ENCODE peak calls at places on chromosomes 12 and 14, in six cellular contexts. One of them, this sample, is unnamed.

GRCh38 chr12:65275627-65276026 is 2.9 kb upstream of the MSRB3 start:
- DNase-seq in uterus: no peak
- DNase-seq in pancreas: no peak
- DNase-seq in effector memory CD4-positive, alpha-beta T cell: no peak
- DNase-seq in aorta: no peak
- DNase-seq in CD8-positive, alpha-beta T cell: no peak
- DNase-seq in this sample: no peak

GRCh38 chr12:119444462-119445044 is 110.0 kb downstream of the CCDC60 start:
- DNase-seq in CD8-positive, alpha-beta T cell: peak; percentile 4
- DNase-seq in pancreas: no peak
- DNase-seq in uterus: peak; percentile 13
- DNase-seq in aorta: no peak
- DNase-seq in effector memory CD4-positive, alpha-beta T cell: no peak
- DNase-seq in this sample: peak; percentile 65

GRCh38 chr12:96190403-96191170 is 3.6 kb upstream of the ELK3 start:
- DNase-seq in uterus: no peak
- DNase-seq in effector memory CD4-positive, alpha-beta T cell: no peak
- DNase-seq in aorta: no peak
- DNase-seq in CD8-positive, alpha-beta T cell: no peak
- DNase-seq in pancreas: no peak
- DNase-seq in this sample: no peak

GRCh38 chr12:30980886-30981662 is 54.5 kb downstream of the TSPAN11 start:
- DNase-seq in aorta: no peak
- DNase-seq in uterus: no peak
- DNase-seq in pancreas: peak; percentile 41
- DNase-seq in effector memory CD4-positive, alpha-beta T cell: no peak
- DNase-seq in CD8-positive, alpha-beta T cell: no peak
- DNase-seq in this sample: no peak

GRCh38 chr12:73452672-73453469 is 1084.8 kb upstream of the ATXN7L3B start:
- DNase-seq in uterus: no peak
- DNase-seq in CD8-positive, alpha-beta T cell: no peak
- DNase-seq in effector memory CD4-positive, alpha-beta T cell: no peak
- DNase-seq in aorta: no peak
- DNase-seq in pancreas: no peak
- DNase-seq in this sample: no peak

GRCh38 chr12:9843416-9843815 is 16.1 kb downstream of the KLRF1 start:
- DNase-seq in uterus: no peak
- DNase-seq in effector memory CD4-positive, alpha-beta T cell: no peak
- DNase-seq in aorta: no peak
- DNase-seq in pancreas: no peak
- DNase-seq in CD8-positive, alpha-beta T cell: no peak
- DNase-seq in this sample: no peak

GRCh38 chr14:35858521-35859209 is 32.5 kb downstream of the BRMS1L start:
- DNase-seq in aorta: no peak
- DNase-seq in effector memory CD4-positive, alpha-beta T cell: no peak
- DNase-seq in CD8-positive, alpha-beta T cell: no peak
- DNase-seq in uterus: no peak
- DNase-seq in pancreas: no peak
- DNase-seq in this sample: no peak

GRCh38 chr14:26984318-26985177 is 386.7 kb upstream of the NOVA1 start:
- DNase-seq in aorta: no peak
- DNase-seq in effector memory CD4-positive, alpha-beta T cell: no peak
- DNase-seq in CD8-positive, alpha-beta T cell: no peak
- DNase-seq in uterus: peak; percentile 64
- DNase-seq in pancreas: no peak
- DNase-seq in this sample: peak; percentile 81

GRCh38 chr14:69712217-69712565 is 54.8 kb upstream of the SRSF5 start:
- DNase-seq in CD8-positive, alpha-beta T cell: no peak
- DNase-seq in effector memory CD4-positive, alpha-beta T cell: no peak
- DNase-seq in uterus: no peak
- DNase-seq in pancreas: no peak
- DNase-seq in aorta: no peak
- DNase-seq in this sample: no peak

DNA sequence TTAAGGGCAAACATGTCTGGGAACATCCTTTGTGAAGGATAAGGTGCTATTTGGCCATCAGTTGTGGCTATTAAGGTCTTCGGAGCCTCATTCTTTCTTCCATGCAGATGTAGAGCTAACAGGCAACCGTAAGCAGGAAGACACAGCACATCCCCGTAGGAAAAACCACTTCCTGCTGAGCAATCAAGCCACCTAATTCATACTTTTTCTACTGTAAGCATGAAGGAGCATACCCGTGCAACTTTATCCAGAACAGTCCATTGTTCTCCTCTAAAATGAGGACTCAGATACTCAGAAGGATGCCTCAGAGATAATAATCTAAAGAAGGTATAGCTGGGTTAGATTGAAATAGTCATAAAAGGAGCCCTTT is 232.0 kb downstream of the PPM1H start:
- DNase-seq in effector memory CD4-positive, alpha-beta T cell: no peak
- DNase-seq in uterus: no peak
- DNase-seq in CD8-positive, alpha-beta T cell: no peak
- DNase-seq in aorta: no peak
- DNase-seq in pancreas: no peak
- DNase-seq in this sample: no peak
- H3K4me3 ChIP-seq in effector memory CD4-positive, alpha-beta T cell: no peak overlapping the region
- H3K4me3 ChIP-seq in uterus: no peak overlapping the region
- H3K4me3 ChIP-seq in CD8-positive, alpha-beta T cell: no peak overlapping the region
- H3K4me3 ChIP-seq in aorta: no peak overlapping the region
- H3K4me3 ChIP-seq in pancreas: no peak overlapping the region
- H3K4me3 ChIP-seq in this sample: no peak overlapping the region

GRCh38 chr12:111408116-111408440 is 2.4 kb downstream of the SH2B3 start:
- DNase-seq in pancreas: no peak
- DNase-seq in CD8-positive, alpha-beta T cell: no peak
- DNase-seq in effector memory CD4-positive, alpha-beta T cell: no peak
- DNase-seq in uterus: no peak
- DNase-seq in aorta: no peak
- DNase-seq in this sample: no peak
- H3K4me1 ChIP-seq in pancreas: peaks cover 4% of the 10 kb centered on the region
- H3K4me1 ChIP-seq in CD8-positive, alpha-beta T cell: peaks cover 81% of the 10 kb centered on the region
- H3K4me1 ChIP-seq in effector memory CD4-positive, alpha-beta T cell: peaks cover 83% of the 10 kb centered on the region
- H3K4me1 ChIP-seq in uterus: peaks cover 20% of the 10 kb centered on the region
- H3K4me1 ChIP-seq in aorta: no peaks in the 10 kb centered on the region
- H3K4me1 ChIP-seq in this sample: peaks cover 11% of the 10 kb centered on the region

GRCh38 chr14:75335588-75335987 is 57.0 kb downstream of the FOS start:
- DNase-seq in effector memory CD4-positive, alpha-beta T cell: no peak
- DNase-seq in CD8-positive, alpha-beta T cell: no peak
- DNase-seq in uterus: no peak
- DNase-seq in pancreas: no peak
- DNase-seq in aorta: no peak
- DNase-seq in this sample: no peak

GRCh38 chr14:75328575-75328974 is 49.9 kb downstream of the FOS start:
- DNase-seq in CD8-positive, alpha-beta T cell: no peak
- DNase-seq in uterus: no peak
- DNase-seq in pancreas: no peak
- DNase-seq in effector memory CD4-positive, alpha-beta T cell: no peak
- DNase-seq in aorta: no peak
- DNase-seq in this sample: no peak

GRCh38 chr14:75339059-75339458 is 60.4 kb downstream of the FOS start:
- DNase-seq in aorta: no peak
- DNase-seq in uterus: no peak
- DNase-seq in pancreas: no peak
- DNase-seq in effector memory CD4-positive, alpha-beta T cell: no peak
- DNase-seq in CD8-positive, alpha-beta T cell: no peak
- DNase-seq in this sample: no peak

GRCh38 chr14:75334191-75335051 is 55.8 kb downstream of the FOS start:
- DNase-seq in uterus: no peak
- DNase-seq in aorta: no peak
- DNase-seq in effector memory CD4-positive, alpha-beta T cell: peak; percentile 43
- DNase-seq in pancreas: no peak
- DNase-seq in CD8-positive, alpha-beta T cell: peak; percentile 47
- DNase-seq in this sample: no peak

DNA sequence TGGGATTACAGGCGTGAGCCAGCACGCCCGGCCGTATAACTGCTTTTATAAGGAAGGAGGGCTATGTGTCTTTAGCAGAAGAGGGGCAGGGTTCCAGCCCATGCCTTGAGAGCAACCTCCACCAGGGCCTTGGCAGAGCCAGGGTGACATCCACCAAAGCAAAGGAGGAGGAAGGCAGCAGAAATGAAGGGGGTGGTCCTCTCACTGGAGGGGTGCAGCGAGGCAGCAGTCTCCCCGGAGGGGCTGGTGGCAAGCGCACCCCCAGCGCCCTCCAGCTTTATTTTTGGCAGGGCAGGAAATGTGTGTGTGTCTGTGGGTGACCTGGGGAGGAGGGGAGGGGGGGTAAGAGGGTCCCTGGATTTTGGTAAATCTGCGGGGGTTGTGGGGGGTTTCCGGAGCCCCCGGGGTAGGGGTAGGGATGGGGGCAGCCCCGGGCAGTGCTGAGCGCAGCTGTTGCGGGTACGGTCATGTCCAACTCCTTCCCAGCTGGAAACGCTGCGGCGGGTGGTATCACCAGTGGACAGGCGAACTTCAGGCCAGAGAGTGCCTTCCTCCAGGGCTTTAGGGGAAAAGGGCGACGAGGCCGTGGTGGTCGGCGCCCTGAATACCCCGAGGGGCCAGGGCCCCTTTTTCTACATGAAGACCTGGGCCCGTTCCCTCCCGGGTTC is 55.0 kb downstream of the FOS start:
- DNase-seq in effector memory CD4-positive, alpha-beta T cell: no peak
- DNase-seq in aorta: no peak
- DNase-seq in uterus: no peak
- DNase-seq in CD8-positive, alpha-beta T cell: peak; percentile 1
- DNase-seq in pancreas: peak; percentile 43
- DNase-seq in this sample: no peak
- H3K4me3 ChIP-seq in effector memory CD4-positive, alpha-beta T cell: peak overlapping the region; percentile 50
- H3K4me3 ChIP-seq in aorta: no peak overlapping the region
- H3K4me3 ChIP-seq in uterus: no peak overlapping the region
- H3K4me3 ChIP-seq in CD8-positive, alpha-beta T cell: peak overlapping the region; percentile 65
- H3K4me3 ChIP-seq in pancreas: no peak overlapping the region
- H3K4me3 ChIP-seq in this sample: no peak overlapping the region

GRCh38 chr14:74978416-74978947 is 23.1 kb upstream of the PGF start:
- DNase-seq in aorta: peak; percentile 40
- DNase-seq in uterus: no peak
- DNase-seq in pancreas: no peak
- DNase-seq in effector memory CD4-positive, alpha-beta T cell: no peak
- DNase-seq in CD8-positive, alpha-beta T cell: no peak
- DNase-seq in this sample: no peak
- H3K4me1 ChIP-seq in aorta: no peaks in the 10 kb centered on the region
- H3K4me1 ChIP-seq in uterus: peaks cover 4% of the 10 kb centered on the region
- H3K4me1 ChIP-seq in pancreas: no peaks in the 10 kb centered on the region
- H3K4me1 ChIP-seq in effector memory CD4-positive, alpha-beta T cell: no peaks in the 10 kb centered on the region
- H3K4me1 ChIP-seq in CD8-positive, alpha-beta T cell: peaks cover 4% of the 10 kb centered on the region
- H3K4me1 ChIP-seq in this sample: no peaks in the 10 kb centered on the region

GRCh38 chr12:14261861-14262260 is 103.6 kb upstream of the ATF7IP start:
- DNase-seq in CD8-positive, alpha-beta T cell: no peak
- DNase-seq in pancreas: no peak
- DNase-seq in effector memory CD4-positive, alpha-beta T cell: no peak
- DNase-seq in aorta: no peak
- DNase-seq in uterus: no peak
- DNase-seq in this sample: no peak

GRCh38 chr12:14259481-14260010 is 105.9 kb upstream of the ATF7IP start:
- DNase-seq in pancreas: no peak
- DNase-seq in aorta: no peak
- DNase-seq in effector memory CD4-positive, alpha-beta T cell: no peak
- DNase-seq in CD8-positive, alpha-beta T cell: no peak
- DNase-seq in uterus: no peak
- DNase-seq in this sample: no peak

GRCh38 chr12:14261096-14261495 is 104.4 kb upstream of the ATF7IP start:
- DNase-seq in uterus: peak; percentile 24
- DNase-seq in aorta: no peak
- DNase-seq in effector memory CD4-positive, alpha-beta T cell: no peak
- DNase-seq in CD8-positive, alpha-beta T cell: no peak
- DNase-seq in pancreas: no peak
- DNase-seq in this sample: no peak

GRCh38 chr12:14258468-14258947 is 107.0 kb upstream of the ATF7IP start:
- DNase-seq in pancreas: no peak
- DNase-seq in effector memory CD4-positive, alpha-beta T cell: no peak
- DNase-seq in uterus: peak; percentile 25
- DNase-seq in CD8-positive, alpha-beta T cell: no peak
- DNase-seq in aorta: no peak
- DNase-seq in this sample: no peak

GRCh38 chr12:14260011-14260993 is 105.2 kb upstream of the ATF7IP start:
- DNase-seq in effector memory CD4-positive, alpha-beta T cell: no peak
- DNase-seq in pancreas: peak; percentile 94
- DNase-seq in CD8-positive, alpha-beta T cell: no peak
- DNase-seq in aorta: peak; percentile 96
- DNase-seq in uterus: peak; percentile 91
- DNase-seq in this sample: peak; percentile 97
- H3K4me3 ChIP-seq in effector memory CD4-positive, alpha-beta T cell: no peak overlapping the region
- H3K4me3 ChIP-seq in pancreas: no peak overlapping the region
- H3K4me3 ChIP-seq in CD8-positive, alpha-beta T cell: no peak overlapping the region
- H3K4me3 ChIP-seq in aorta: no peak overlapping the region
- H3K4me3 ChIP-seq in uterus: peak overlapping the region; percentile 14
- H3K4me3 ChIP-seq in this sample: no peak overlapping the region

DNA sequence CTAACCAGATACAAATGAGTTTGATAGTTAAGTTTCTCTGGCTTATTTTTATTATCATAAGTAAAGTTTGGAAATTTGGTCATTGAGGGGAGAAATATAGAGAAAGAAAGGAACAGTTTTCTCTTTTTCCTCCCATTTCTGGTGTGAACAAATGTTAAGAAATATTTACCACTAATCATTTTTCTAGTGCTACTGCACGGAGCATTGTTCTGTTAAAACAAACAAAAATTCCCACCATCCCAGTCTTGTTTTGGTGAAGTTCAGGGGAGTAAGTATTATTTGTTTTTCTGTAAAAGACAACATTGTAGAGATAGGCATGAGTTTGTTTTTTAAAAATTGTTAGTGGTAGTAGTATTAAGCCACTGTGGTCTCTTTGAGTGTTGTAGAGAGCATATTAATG is 135.3 kb downstream of the FGD4 start:
- DNase-seq in aorta: no peak
- DNase-seq in effector memory CD4-positive, alpha-beta T cell: no peak
- DNase-seq in uterus: no peak
- DNase-seq in pancreas: no peak
- DNase-seq in CD8-positive, alpha-beta T cell: no peak
- DNase-seq in this sample: no peak
- H3K4me1 ChIP-seq in aorta: no peaks in the 10 kb centered on the region
- H3K4me1 ChIP-seq in effector memory CD4-positive, alpha-beta T cell: no peaks in the 10 kb centered on the region
- H3K4me1 ChIP-seq in uterus: no peaks in the 10 kb centered on the region
- H3K4me1 ChIP-seq in pancreas: peaks cover 46% of the 10 kb centered on the region
- H3K4me1 ChIP-seq in CD8-positive, alpha-beta T cell: no peaks in the 10 kb centered on the region
- H3K4me1 ChIP-seq in this sample: peaks cover 10% of the 10 kb centered on the region

GRCh38 chr12:58171914-58172313 is 230.5 kb downstream of the ATP23 start:
- DNase-seq in CD8-positive, alpha-beta T cell: no peak
- DNase-seq in uterus: no peak
- DNase-seq in effector memory CD4-positive, alpha-beta T cell: no peak
- DNase-seq in pancreas: no peak
- DNase-seq in aorta: no peak
- DNase-seq in this sample: no peak
- H3K4me3 ChIP-seq in CD8-positive, alpha-beta T cell: no peak overlapping the region
- H3K4me3 ChIP-seq in uterus: no peak overlapping the region
- H3K4me3 ChIP-seq in effector memory CD4-positive, alpha-beta T cell: no peak overlapping the region
- H3K4me3 ChIP-seq in pancreas: no peak overlapping the region
- H3K4me3 ChIP-seq in aorta: no peak overlapping the region
- H3K4me3 ChIP-seq in this sample: no peak overlapping the region

GRCh38 chr14:61555056-61555838 is 140.1 kb upstream of the HIF1A start:
- DNase-seq in pancreas: no peak
- DNase-seq in uterus: no peak
- DNase-seq in aorta: no peak
- DNase-seq in CD8-positive, alpha-beta T cell: no peak
- DNase-seq in effector memory CD4-positive, alpha-beta T cell: no peak
- DNase-seq in this sample: no peak
- H3K4me1 ChIP-seq in pancreas: peaks cover 37% of the 10 kb centered on the region
- H3K4me1 ChIP-seq in uterus: no peaks in the 10 kb centered on the region
- H3K4me1 ChIP-seq in aorta: no peaks in the 10 kb centered on the region
- H3K4me1 ChIP-seq in CD8-positive, alpha-beta T cell: peaks cover 13% of the 10 kb centered on the region
- H3K4me1 ChIP-seq in effector memory CD4-positive, alpha-beta T cell: no peaks in the 10 kb centered on the region
- H3K4me1 ChIP-seq in this sample: peaks cover 9% of the 10 kb centered on the region